ENCODE peak calls at places on chromosomes 5 and 9, in four cellular contexts. R is right lobe of liver, F is fibroblast of lung, L is astrocyte of the spinal cord. T is an unnamed sample.

GRCh38 chr9:92404031-92404430 is 347 bp downstream of the OGN start:
- DNase-seq in F (peak; percentile 21), R (no peak), L (no peak), T (no peak)

GRCh38 chr5:170747851-170748250 is 35.7 kb upstream of the GABRP start:
- DNase-seq in F (peak; percentile 6), R (no peak), L (no peak), T (peak; percentile 21)

GRCh38 chr5:56564451-56565223 is 250.7 kb upstream of the MAP3K1 start:
- DNase-seq in R (no peak), L (peak; percentile 66), F (peak; percentile 89), T (peak; percentile 89)

GRCh38 chr9:23088932-23089364 is 642.3 kb downstream of the DMRTA1 start:
- DNase-seq in F (no peak), R (no peak), L (no peak), T (no peak)

GRCh38 chr5:51598026-51598425 is 214.8 kb downstream of the ISL1 start:
- DNase-seq in R (no peak), F (no peak), L (no peak), T (no peak)

GRCh38 chr9:98132806-98133631 is 14.0 kb upstream of the TRIM14 start:
- DNase-seq in F (no peak), R (no peak), L (no peak), T (no peak)

GRCh38 chr9:19988281-19988680 is 199.4 kb upstream of the SLC24A2 start:
- DNase-seq in R (no peak), F (no peak), L (no peak), T (no peak)

GRCh38 chr9:133768371-133768858 is 30.3 kb upstream of the SARDH start:
- DNase-seq in L (no peak), R (peak; percentile 21), F (no peak), T (no peak)

GRCh38 chr9:89635816-89636215 is 31.0 kb downstream of the GADD45G start:
- DNase-seq in R (no peak), F (no peak), L (peak; percentile 24), T (peak; percentile 8)

GRCh38 chr9:89605181-89606048 is 603 bp downstream of the GADD45G start:
- DNase-seq in L (peak; percentile 43), R (peak; percentile 68), F (peak; percentile 39), T (peak; percentile 36)

GRCh38 chr9:136850866-136851775 is 1.0 kb upstream of the MAMDC4 start:
- DNase-seq in L (no peak), F (no peak), R (peak; percentile 25), T (no peak)

GRCh38 chr5:168023190-168023589 is 268.3 kb upstream of the WWC1 start:
- DNase-seq in F (peak; percentile 15), L (no peak), R (no peak), T (no peak)

GRCh38 chr5:124515494-124516222 is 230.8 kb downstream of the ZNF608 start:
- DNase-seq in L (no peak), R (no peak), F (peak; percentile 44), T (no peak)

GRCh38 chr5:180922932-180923331 is 24.0 kb downstream of the BTNL8 start:
- DNase-seq in F (no peak), L (no peak), R (no peak), T (no peak)

GRCh38 chr5:75933489-75933888 is 149.7 kb upstream of the SV2C start:
- DNase-seq in F (no peak), L (no peak), R (no peak), T (no peak)

GRCh38 chr5:145943674-145944121 is 7.3 kb downstream of the SH3RF2 start:
- DNase-seq in R (peak; percentile 32), F (peak; percentile 40), L (no peak), T (peak; percentile 73)

GRCh38 chr5:134440185-134440755 is 28.6 kb upstream of the CDKN2AIPNL start:
- DNase-seq in L (no peak), F (no peak), R (no peak), T (peak; percentile 30)

GRCh38 chr9:133490201-133490681 is 11.3 kb upstream of the SLC2A6 start:
- DNase-seq in R (peak; percentile 10), F (no peak), L (no peak), T (no peak)

GRCh38 chr9:69412741-69413150 is 87.7 kb downstream of the ENTREP1 start:
- DNase-seq in F (peak; percentile 68), R (peak; percentile 72), L (peak; percentile 74), T (peak; percentile 77)

GRCh38 chr5:93585753-93586385 is 2.8 kb downstream of the NR2F1 start:
- DNase-seq in R (no peak), F (peak; percentile 64), L (peak; percentile 56), T (no peak)

GRCh38 chr5:159310492-159310891 is 19.8 kb downstream of the IL12B start:
- DNase-seq in L (peak; percentile 29), F (no peak), R (no peak), T (no peak)

GRCh38 chr5:180990086-180990888 is 1.6 kb downstream of the BTNL3 start:
- DNase-seq in R (no peak), L (no peak), F (no peak), T (no peak)

GRCh38 chr5:55852503-55852902 is 1.3 kb downstream of the IL31RA start:
- DNase-seq in L (no peak), F (peak; percentile 55), R (no peak), T (no peak)

GRCh38 chr5:133934822-133935793 is 33.3 kb downstream of the C5orf15 start:
- DNase-seq in F (no peak), L (no peak), R (no peak), T (no peak)

GRCh38 chr9:90303653-90304052 is 339.0 kb downstream of the DIRAS2 start:
- DNase-seq in L (no peak), R (no peak), F (no peak), T (no peak)

GRCh38 chr9:137161558-137162483 is 8.0 kb downstream of the LRRC26 start:
- DNase-seq in R (no peak), L (no peak), F (no peak), T (no peak)

GRCh38 chr5:54049144-54049543 is 261.2 kb downstream of the ARL15 start:
- DNase-seq in L (no peak), F (no peak), R (no peak), T (no peak)

GRCh38 chr9:13532407-13532806 is 252.9 kb upstream of the MPDZ start:
- DNase-seq in R (no peak), L (no peak), F (no peak), T (no peak)

GRCh38 chr5:64594601-64595518 is 89.0 kb downstream of the RGS7BP start:
- DNase-seq in L (no peak), R (no peak), F (peak; percentile 0), T (no peak)

GRCh38 chr5:156475831-156476551 is 149.0 kb downstream of the SGCD start:
- DNase-seq in R (no peak), L (peak; percentile 90), F (peak; percentile 97), T (peak; percentile 91)

GRCh38 chr5:145587308-145588071 is 247.7 kb downstream of the PRELID2 start:
- DNase-seq in L (peak; percentile 93), F (peak; percentile 66), R (no peak), T (peak; percentile 83)

GRCh38 chr9:81266674-81267073 is 422.7 kb downstream of the TLE1 start:
- DNase-seq in R (no peak), L (peak; percentile 33), F (peak; percentile 59), T (peak; percentile 17)

GRCh38 chr5:123120197-123120596 is 31.2 kb downstream of the PRDM6 start:
- DNase-seq in R (no peak), L (no peak), F (no peak), T (no peak)

GRCh38 chr5:154493274-154493673 is 15.2 kb upstream of the HAND1 start:
- DNase-seq in L (no peak), R (no peak), F (no peak), T (no peak)

GRCh38 chr5:176412517-176413254 is 3.7 kb downstream of the CLTB start:
- DNase-seq in L (no peak), F (no peak), R (no peak), T (no peak)

GRCh38 chr5:176414704-176415103 is 1.6 kb downstream of the CLTB start:
- DNase-seq in L (no peak), F (no peak), R (no peak), T (no peak)

GRCh38 chr5:176413255-176413565 is 3.1 kb downstream of the CLTB start:
- DNase-seq in L (no peak), R (no peak), F (peak; percentile 55), T (peak; percentile 14)

GRCh38 chr5:176415240-176416122 is 858 bp downstream of the CLTB start:
- DNase-seq in L (peak; percentile 43), R (no peak), F (peak; percentile 45), T (peak; percentile 49)

DNA sequence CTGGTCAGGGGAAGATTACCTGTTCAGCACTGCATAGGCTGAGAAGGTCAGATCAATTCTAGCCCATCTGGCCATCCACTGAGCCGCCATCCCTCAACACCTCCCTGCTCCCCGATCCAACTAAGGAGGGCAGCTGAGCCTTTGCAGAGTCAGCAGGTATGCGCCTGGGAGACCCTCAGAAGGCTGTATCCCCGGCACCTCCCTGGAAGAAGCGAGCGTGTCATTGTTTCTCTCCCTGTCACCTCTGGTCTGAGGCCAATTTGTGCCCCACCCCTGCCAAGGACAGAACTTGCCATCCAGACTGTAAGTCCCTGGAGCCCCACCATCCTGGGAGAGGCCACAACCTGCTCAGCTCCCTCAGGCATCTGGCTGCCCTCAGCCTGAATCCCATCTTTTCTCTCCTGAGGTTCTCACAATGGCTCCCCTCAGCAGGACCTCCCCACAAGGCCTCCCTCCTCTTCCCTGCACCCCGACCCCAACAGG is 2.6 kb downstream of the CLTB start:
- DNase-seq in R (no peak), L (no peak), F (no peak), T (no peak)
- H3K4me3 ChIP-seq in R (no peak overlapping the region), L (no peak overlapping the region), F (no peak overlapping the region), T (no peak overlapping the region)

GRCh38 chr5:60010328-60010727 is 116.8 kb upstream of the PDE4D start:
- DNase-seq in F (no peak), R (no peak), L (no peak), T (no peak)
- TF ChIP-seq CTCF in F (no peak), R (no peak), L (peak; percentile 5), T (peak; percentile 8)

GRCh38 chr9:96021616-96022444 is 146.3 kb downstream of the ERCC6L2 start:
- DNase-seq in F (no peak), R (no peak), L (no peak), T (no peak)
- H3K4me3 ChIP-seq in F (peak overlapping the region; percentile 60), R (peak overlapping the region; percentile 51), L (peak overlapping the region; percentile 45), T (peak overlapping the region; percentile 53)

GRCh38 chr9:96078866-96079505 is 203.5 kb downstream of the ERCC6L2 start:
- DNase-seq in L (no peak), F (peak; percentile 58), R (no peak), T (no peak)
- TF ChIP-seq CTCF in L (no peak), F (peak; percentile 20), R (peak; percentile 21), T (no peak)

T was measured in fibroblast of pulmonary artery.